ENCODE peak calls at places on chromosomes 4 and X, in ten cellular contexts. G is astrocyte of the spinal cord, N is endothelial cell, Q is H9, S is body of pancreas, M is GM12865, F is fibroblast of pulmonary artery, U is transverse colon, X is SK-N-SH, B is tibial nerve. Y is an unnamed sample.
A peak's percentile ranks its signal among the peaks of the same experiment; 100 is the strongest.

GRCh38 chr4:169335331-169335730 is 64.6 kb upstream of the SH3RF1 start:
- DNase-seq in G (no peak), N (no peak), Q (no peak), S (no peak), M (no peak), F (peak; percentile 65), U (no peak), X (no peak), B (no peak), Y (no peak)

GRCh38 chr4:108906006-108906405 is 143.2 kb upstream of the ETNPPL start:
- DNase-seq in G (no peak), N (no peak), Q (peak; percentile 53), S (no peak), M (no peak), F (no peak), U (no peak), X (no peak), B (no peak), Y (no peak)

GRCh38 chr4:3321295-3321889 is 28.6 kb downstream of the RGS12 start:
- DNase-seq in G (no peak), N (no peak), Q (no peak), S (peak; percentile 9), M (no peak), F (no peak), U (no peak), X (peak; percentile 61), B (no peak), Y (no peak)

GRCh38 chr4:173940146-173940545 is 343.3 kb downstream of the FBXO8 start:
- DNase-seq in G (no peak), N (no peak), Q (no peak), S (no peak), M (no peak), F (no peak), U (no peak), X (no peak), B (no peak), Y (no peak)

GRCh38 chrX:47831788-47832187 is 4.9 kb upstream of the ZNF81 start:
- DNase-seq in G (no peak), N (peak; percentile 46), Q (peak; percentile 58), S (peak; percentile 36), M (peak; percentile 66), F (peak; percentile 48), U (peak; percentile 56), X (peak; percentile 64), B (peak; percentile 12), Y (no peak)

GRCh38 chrX:78592030-78592429 is 67.1 kb downstream of the RTL3 start:
- DNase-seq in G (no peak), N (no peak), Q (no peak), S (no peak), M (no peak), F (no peak), U (no peak), X (no peak), B (no peak), Y (no peak)

GRCh38 chr4:1683371-1683902 is 676 bp downstream of the FAM53A start:
- DNase-seq in G (peak; percentile 82), N (peak; percentile 28), Q (peak; percentile 45), S (peak; percentile 28), M (peak; percentile 20), F (peak; percentile 83), U (peak; percentile 27), X (no peak), B (peak; percentile 41), Y (peak; percentile 61)

GRCh38 chr4:93646225-93646930 is 182.2 kb upstream of the ATOH1 start:
- DNase-seq in G (no peak), N (no peak), Q (no peak), S (no peak), M (no peak), F (no peak), U (no peak), X (no peak), B (no peak), Y (no peak)

GRCh38 chr4:80798082-80798481 is 232.4 kb upstream of the BMP3 start:
- DNase-seq in G (no peak), N (no peak), Q (no peak), S (no peak), M (no peak), F (no peak), U (no peak), X (no peak), B (no peak), Y (no peak)

GRCh38 chr4:118869808-118870342 is 18.8 kb upstream of the SYNPO2 start:
- DNase-seq in G (peak; percentile 41), N (no peak), Q (no peak), S (no peak), M (no peak), F (peak; percentile 44), U (no peak), X (no peak), B (no peak), Y (peak; percentile 43)

DNA sequence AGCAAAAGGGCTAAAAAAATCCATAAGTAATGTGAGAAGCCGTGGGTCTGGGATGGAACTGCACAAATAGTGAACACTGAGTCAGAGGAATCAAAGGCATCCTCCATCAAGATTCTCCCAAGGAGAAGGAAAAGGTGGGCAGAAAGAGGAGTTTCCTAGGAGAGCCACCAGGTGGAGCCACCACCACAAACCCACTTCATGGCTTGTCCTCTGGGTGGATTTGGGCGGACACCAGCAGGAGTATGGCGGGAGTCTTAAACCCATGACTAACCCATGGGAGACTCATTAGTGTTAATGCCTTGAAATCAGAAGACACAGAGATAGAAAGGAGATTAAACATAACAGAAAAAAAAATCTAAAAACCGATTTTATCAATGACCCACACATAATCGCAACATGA is 147.7 kb downstream of the SH3KBP1 start:
- DNase-seq in G (peak; percentile 70), N (peak; percentile 56), Q (peak; percentile 59), S (peak; percentile 43), M (peak; percentile 40), F (peak; percentile 74), U (peak; percentile 71), X (peak; percentile 64), B (peak; percentile 7), Y (no peak)
- TF ChIP-seq CTCF in G (peak; percentile 67), N (peak; percentile 69), Q (peak; percentile 75), S (peak; percentile 34), M (peak; percentile 54), F (peak; percentile 66), U (peak; percentile 54), X (peak; percentile 84), B (peak; percentile 57), Y (peak; percentile 68)

GRCh38 chr4:59243038-59243437 is 1957.1 kb upstream of the ADGRL3 start:
- DNase-seq in G (no peak), N (no peak), Q (no peak), S (no peak), M (no peak), F (no peak), U (no peak), X (no peak), B (no peak), Y (no peak)

GRCh38 chr4:59249110-59249509 is 1951.0 kb upstream of the ADGRL3 start:
- DNase-seq in G (no peak), N (no peak), Q (no peak), S (no peak), M (no peak), F (no peak), U (no peak), X (no peak), B (no peak), Y (no peak)

GRCh38 chr4:59248313-59248712 is 1951.8 kb upstream of the ADGRL3 start:
- DNase-seq in G (no peak), N (no peak), Q (no peak), S (no peak), M (no peak), F (no peak), U (no peak), X (no peak), B (no peak), Y (no peak)

DNA sequence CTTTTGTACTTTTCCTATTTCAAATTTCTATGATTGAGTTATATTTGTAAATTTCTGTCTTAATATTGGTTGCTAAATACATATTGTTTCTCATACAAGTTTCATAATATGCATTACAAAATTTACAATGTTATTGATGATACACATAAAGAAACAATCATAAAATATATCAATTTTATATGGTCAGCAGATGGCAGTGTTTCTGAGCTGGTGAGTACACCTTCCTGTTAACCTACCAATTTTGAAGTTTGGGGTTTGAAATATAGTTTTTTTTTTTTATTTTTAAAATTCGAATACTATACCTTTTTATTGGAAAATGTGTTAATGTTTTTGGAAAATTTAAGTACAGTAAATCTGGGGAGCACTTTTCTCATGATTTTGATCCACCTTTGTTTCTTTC is 1953.1 kb upstream of the ADGRL3 start:
- DNase-seq in G (no peak), N (no peak), Q (no peak), S (no peak), M (peak; percentile 1), F (peak; percentile 0), U (no peak), X (peak; percentile 3), B (no peak), Y (no peak)
- TF ChIP-seq CTCF in G (peak; percentile 15), N (peak; percentile 55), Q (peak; percentile 58), S (no peak), M (no peak), F (no peak), U (peak; percentile 8), X (peak; percentile 51), B (peak; percentile 12), Y (peak; percentile 53)

GRCh38 chrX:138761380-138761779 is 49.9 kb upstream of the FGF13 start:
- DNase-seq in G (no peak), N (no peak), Q (no peak), S (no peak), M (no peak), F (no peak), U (no peak), X (no peak), B (no peak), Y (no peak)

GRCh38 chrX:138759217-138759943 is 47.9 kb upstream of the FGF13 start:
- DNase-seq in G (no peak), N (no peak), Q (no peak), S (no peak), M (no peak), F (no peak), U (no peak), X (no peak), B (no peak), Y (no peak)

GRCh38 chrX:138754861-138755260 is 43.3 kb upstream of the FGF13 start:
- DNase-seq in G (no peak), N (no peak), Q (no peak), S (no peak), M (no peak), F (no peak), U (no peak), X (no peak), B (no peak), Y (no peak)

DNA sequence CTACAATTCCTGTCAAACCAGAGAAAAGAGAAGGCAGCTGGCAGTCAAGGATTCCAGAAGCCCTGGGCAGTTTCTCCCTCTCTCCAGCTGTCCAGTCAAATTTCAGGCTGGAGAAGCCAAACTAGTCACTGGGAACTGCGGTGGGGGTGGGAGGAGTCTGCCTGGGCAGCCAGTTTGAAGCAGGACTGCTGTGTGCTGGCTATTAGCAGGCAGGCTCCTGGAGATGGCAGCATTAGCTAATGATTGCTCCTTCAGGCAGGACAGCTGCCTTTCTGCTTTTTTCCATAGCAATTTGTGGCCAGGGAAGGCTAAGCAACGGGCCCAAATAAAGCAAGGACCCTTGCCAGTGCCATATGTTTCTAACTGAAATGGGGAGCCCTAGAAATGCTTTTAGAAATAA is 44.7 kb upstream of the FGF13 start:
- DNase-seq in G (peak; percentile 57), N (peak; percentile 36), Q (peak; percentile 74), S (no peak), M (no peak), F (peak; percentile 3), U (no peak), X (no peak), B (peak; percentile 5), Y (no peak)
- TF ChIP-seq CTCF in G (peak; percentile 26), N (no peak), Q (peak; percentile 68), S (no peak), M (no peak), F (no peak), U (no peak), X (no peak), B (peak; percentile 6), Y (peak; percentile 53)

GRCh38 chrX:108169768-108170167 is 78.2 kb downstream of the ATG4A start:
- DNase-seq in G (no peak), N (no peak), Q (no peak), S (no peak), M (no peak), F (no peak), U (no peak), X (no peak), B (no peak), Y (no peak)
- TF ChIP-seq CTCF in G (no peak), N (no peak), Q (no peak), S (no peak), M (no peak), F (no peak), U (no peak), X (no peak), B (no peak), Y (no peak)